ENCODE peak calls at places on chromosomes 4 and X, in six cellular contexts. N is spleen, J is AG09319, L is germinal center, G is iris pigment epithelial cell, R is fibroblast of mammary gland. F is an unnamed sample.

GRCh38 chrX:101057095-101057714 is 5.3 kb upstream of the TRMT2B start:
- DNase-seq in L (peak; percentile 33), R (peak; percentile 54), J (no peak), G (peak; percentile 68), N (no peak), F (no peak)

GRCh38 chr4:14912426-14912825 is 89.9 kb upstream of the CPEB2 start:
- DNase-seq in R (no peak), L (no peak), N (no peak), G (no peak), J (no peak), F (no peak)

GRCh38 chr4:112173593-112174559 is 28.6 kb downstream of the FAM241A start:
- DNase-seq in G (peak; percentile 37), L (no peak), J (no peak), R (peak; percentile 37), N (no peak), F (peak; percentile 31)

GRCh38 chrX:140504371-140505324 is at the start of gene SOX3:
- DNase-seq in L (no peak), G (peak; percentile 5), R (no peak), N (no peak), J (no peak), F (no peak)

GRCh38 chr4:112604590-112604989 is 32.1 kb downstream of the ZGRF1 start:
- DNase-seq in R (peak; percentile 66), L (peak; percentile 58), J (peak; percentile 30), G (peak; percentile 62), N (no peak), F (no peak)

GRCh38 chr4:55851885-55852284 is 1.6 kb upstream of the EXOC1 start:
- DNase-seq in G (no peak), N (no peak), R (no peak), J (no peak), L (no peak), F (no peak)

GRCh38 chr4:160595646-160596045 is 1492.8 kb downstream of the RAPGEF2 start:
- DNase-seq in L (no peak), N (no peak), J (no peak), R (no peak), G (no peak), F (no peak)

GRCh38 chr4:11625206-11625605 is 196.5 kb upstream of the HS3ST1 start:
- DNase-seq in L (no peak), N (no peak), G (no peak), J (no peak), R (no peak), F (no peak)

GRCh38 chr4:118683513-118683912 is 1.7 kb upstream of the METTL14 start:
- DNase-seq in L (no peak), N (no peak), R (peak; percentile 15), J (no peak), G (no peak), F (no peak)

GRCh38 chrX:118347131-118347530 is 1.2 kb downstream of the WDR44 start:
- DNase-seq in G (peak; percentile 77), N (no peak), R (peak; percentile 68), L (no peak), J (no peak), F (no peak)

GRCh38 chr4:71616168-71616811 is 167.6 kb downstream of the GC start:
- DNase-seq in N (no peak), R (no peak), G (no peak), L (no peak), J (no peak), F (no peak)

GRCh38 chr4:1310031-1310795 is 20.5 kb downstream of the MAEA start:
- DNase-seq in L (no peak), N (peak; percentile 72), J (no peak), G (peak; percentile 45), R (peak; percentile 57), F (no peak)

GRCh38 chrX:115690554-115691216 is 129.7 kb downstream of the PLS3 start:
- DNase-seq in R (peak; percentile 85), N (no peak), G (peak; percentile 85), L (peak; percentile 1), J (peak; percentile 54), F (peak; percentile 31)

GRCh38 chr4:137641554-137641953 is 109.3 kb upstream of the PCDH18 start:
- DNase-seq in N (no peak), L (no peak), G (peak; percentile 23), J (no peak), R (peak; percentile 93), F (no peak)

GRCh38 chr4:48015678-48016077 is 803 bp downstream of the CNGA1 start:
- DNase-seq in R (no peak), J (no peak), L (no peak), G (no peak), N (no peak), F (peak; percentile 28)

GRCh38 chrX:74925210-74926088 is at the start of gene NEXMIF:
- DNase-seq in G (peak; percentile 20), J (no peak), R (peak; percentile 7), L (peak; percentile 30), N (peak; percentile 79), F (peak; percentile 48)

GRCh38 chrX:154457491-154458115 is 478 bp upstream of the PLXNA3 start:
- DNase-seq in J (no peak), G (no peak), L (peak; percentile 79), R (no peak), N (peak; percentile 89), F (peak; percentile 48)

GRCh38 chrX:107823456-107823855 is 2.2 kb upstream of the MID2 start:
- DNase-seq in G (peak; percentile 92), L (no peak), N (no peak), J (peak; percentile 47), R (peak; percentile 86), F (no peak)

GRCh38 chr4:7699825-7700224 is 239.8 kb downstream of the AFAP1 start:
- DNase-seq in G (no peak), R (no peak), N (no peak), J (no peak), L (no peak), F (no peak)

GRCh38 chr4:184727430-184727829 is 6.5 kb downstream of the CENPU start:
- DNase-seq in L (no peak), R (no peak), G (no peak), N (no peak), J (no peak), F (no peak)

GRCh38 chr4:40321671-40322131 is 13.4 kb upstream of the CHRNA9 start:
- DNase-seq in G (peak; percentile 72), R (peak; percentile 41), J (peak; percentile 95), L (no peak), N (no peak), F (no peak)

GRCh38 chrX:7083021-7083420 is 64.5 kb upstream of the STS start:
- DNase-seq in J (no peak), N (no peak), G (no peak), L (no peak), R (no peak), F (no peak)

GRCh38 chrX:52262195-52262546 is 77.5 kb downstream of the MAGED4 start:
- DNase-seq in L (no peak), J (no peak), G (no peak), N (no peak), R (no peak), F (no peak)

GRCh38 chrX:9356846-9357245 is 108.0 kb upstream of the TBL1X start:
- DNase-seq in G (no peak), L (no peak), R (peak; percentile 58), N (peak; percentile 1), J (no peak), F (no peak)